ENCODE peak calls at places on chromosomes 3 and 15, in eight cellular contexts. One of them, this sample, is unnamed.

GRCh38 chr15:58748040-58748786 is 1.3 kb downstream of the ADAM10 start:
- DNase-seq in stimulated activated CD4-positive, alpha-beta T cell treated with anti-CD3 and anti-CD28 coated beads, TNF-alpha, amount 100 ng/mL, for 4 hours: no peak
- DNase-seq in astrocyte of the hippocampus: no peak
- DNase-seq in ovary: no peak
- DNase-seq in fibroblast of lung: no peak
- DNase-seq in stimulated activated CD8-positive, alpha-beta memory T cell treated with anti-CD3 and anti-CD28 coated beads, Interleukin-4, amount 100 ng/mL, for 24 hours: no peak
- DNase-seq in fibroblast of pulmonary artery: no peak
- DNase-seq in Caki2: no peak
- DNase-seq in this sample: no peak

GRCh38 chr3:189071452-189071851 is 100.3 kb upstream of the TPRG1 start:
- DNase-seq in stimulated activated CD4-positive, alpha-beta T cell treated with anti-CD3 and anti-CD28 coated beads, TNF-alpha, amount 100 ng/mL, for 4 hours: no peak
- DNase-seq in astrocyte of the hippocampus: peak
- DNase-seq in ovary: no peak
- DNase-seq in fibroblast of lung: no peak
- DNase-seq in stimulated activated CD8-positive, alpha-beta memory T cell treated with anti-CD3 and anti-CD28 coated beads, Interleukin-4, amount 100 ng/mL, for 24 hours: no peak
- DNase-seq in fibroblast of pulmonary artery: no peak
- DNase-seq in Caki2: peak
- DNase-seq in this sample: no peak

GRCh38 chr3:183275418-183275817 is 22.4 kb downstream of the B3GNT5 start:
- DNase-seq in stimulated activated CD4-positive, alpha-beta T cell treated with anti-CD3 and anti-CD28 coated beads, TNF-alpha, amount 100 ng/mL, for 4 hours: no peak
- DNase-seq in astrocyte of the hippocampus: peak
- DNase-seq in ovary: no peak
- DNase-seq in fibroblast of lung: peak
- DNase-seq in stimulated activated CD8-positive, alpha-beta memory T cell treated with anti-CD3 and anti-CD28 coated beads, Interleukin-4, amount 100 ng/mL, for 24 hours: no peak
- DNase-seq in fibroblast of pulmonary artery: peak
- DNase-seq in Caki2: peak
- DNase-seq in this sample: no peak

GRCh38 chr15:101242160-101242998 is 9.5 kb downstream of the CHSY1 start:
- DNase-seq in stimulated activated CD4-positive, alpha-beta T cell treated with anti-CD3 and anti-CD28 coated beads, TNF-alpha, amount 100 ng/mL, for 4 hours: no peak
- DNase-seq in astrocyte of the hippocampus: peak
- DNase-seq in ovary: no peak
- DNase-seq in fibroblast of lung: no peak
- DNase-seq in stimulated activated CD8-positive, alpha-beta memory T cell treated with anti-CD3 and anti-CD28 coated beads, Interleukin-4, amount 100 ng/mL, for 24 hours: peak
- DNase-seq in fibroblast of pulmonary artery: peak
- DNase-seq in Caki2: no peak
- DNase-seq in this sample: no peak

GRCh38 chr3:71581981-71582611 is 1.4 kb downstream of the FOXP1 start:
- DNase-seq in stimulated activated CD4-positive, alpha-beta T cell treated with anti-CD3 and anti-CD28 coated beads, TNF-alpha, amount 100 ng/mL, for 4 hours: peak
- DNase-seq in astrocyte of the hippocampus: peak
- DNase-seq in ovary: peak
- DNase-seq in fibroblast of lung: no peak
- DNase-seq in stimulated activated CD8-positive, alpha-beta memory T cell treated with anti-CD3 and anti-CD28 coated beads, Interleukin-4, amount 100 ng/mL, for 24 hours: peak
- DNase-seq in fibroblast of pulmonary artery: no peak
- DNase-seq in Caki2: peak
- DNase-seq in this sample: peak

GRCh38 chr15:36905908-36906307 is 194.4 kb downstream of the MEIS2 start:
- DNase-seq in stimulated activated CD4-positive, alpha-beta T cell treated with anti-CD3 and anti-CD28 coated beads, TNF-alpha, amount 100 ng/mL, for 4 hours: no peak
- DNase-seq in astrocyte of the hippocampus: peak
- DNase-seq in ovary: no peak
- DNase-seq in fibroblast of lung: no peak
- DNase-seq in stimulated activated CD8-positive, alpha-beta memory T cell treated with anti-CD3 and anti-CD28 coated beads, Interleukin-4, amount 100 ng/mL, for 24 hours: no peak
- DNase-seq in fibroblast of pulmonary artery: peak
- DNase-seq in Caki2: no peak
- DNase-seq in this sample: no peak

GRCh38 chr15:36152961-36153360 is 426.5 kb upstream of the CDIN1 start:
- DNase-seq in stimulated activated CD4-positive, alpha-beta T cell treated with anti-CD3 and anti-CD28 coated beads, TNF-alpha, amount 100 ng/mL, for 4 hours: no peak
- DNase-seq in astrocyte of the hippocampus: no peak
- DNase-seq in ovary: no peak
- DNase-seq in fibroblast of lung: no peak
- DNase-seq in stimulated activated CD8-positive, alpha-beta memory T cell treated with anti-CD3 and anti-CD28 coated beads, Interleukin-4, amount 100 ng/mL, for 24 hours: no peak
- DNase-seq in fibroblast of pulmonary artery: no peak
- DNase-seq in Caki2: no peak
- DNase-seq in this sample: no peak

GRCh38 chr15:31488437-31489204 is 162.0 kb downstream of the KLF13 start:
- DNase-seq in stimulated activated CD4-positive, alpha-beta T cell treated with anti-CD3 and anti-CD28 coated beads, TNF-alpha, amount 100 ng/mL, for 4 hours: no peak
- DNase-seq in astrocyte of the hippocampus: peak
- DNase-seq in ovary: no peak
- DNase-seq in fibroblast of lung: peak
- DNase-seq in stimulated activated CD8-positive, alpha-beta memory T cell treated with anti-CD3 and anti-CD28 coated beads, Interleukin-4, amount 100 ng/mL, for 24 hours: no peak
- DNase-seq in fibroblast of pulmonary artery: peak
- DNase-seq in Caki2: peak
- DNase-seq in this sample: no peak

GRCh38 chr3:148227534-148227933 is 470.2 kb upstream of the AGTR1 start:
- DNase-seq in stimulated activated CD4-positive, alpha-beta T cell treated with anti-CD3 and anti-CD28 coated beads, TNF-alpha, amount 100 ng/mL, for 4 hours: no peak
- DNase-seq in astrocyte of the hippocampus: peak
- DNase-seq in ovary: no peak
- DNase-seq in fibroblast of lung: peak
- DNase-seq in stimulated activated CD8-positive, alpha-beta memory T cell treated with anti-CD3 and anti-CD28 coated beads, Interleukin-4, amount 100 ng/mL, for 24 hours: no peak
- DNase-seq in fibroblast of pulmonary artery: peak
- DNase-seq in Caki2: no peak
- DNase-seq in this sample: no peak

GRCh38 chr3:146692254-146692653 is 87.1 kb upstream of the PLSCR5 start:
- DNase-seq in stimulated activated CD4-positive, alpha-beta T cell treated with anti-CD3 and anti-CD28 coated beads, TNF-alpha, amount 100 ng/mL, for 4 hours: no peak
- DNase-seq in astrocyte of the hippocampus: no peak
- DNase-seq in ovary: no peak
- DNase-seq in fibroblast of lung: no peak
- DNase-seq in stimulated activated CD8-positive, alpha-beta memory T cell treated with anti-CD3 and anti-CD28 coated beads, Interleukin-4, amount 100 ng/mL, for 24 hours: no peak
- DNase-seq in fibroblast of pulmonary artery: no peak
- DNase-seq in Caki2: no peak
- DNase-seq in this sample: no peak

GRCh38 chr3:115788921-115789470 is 165.7 kb downstream of the GAP43 start:
- DNase-seq in stimulated activated CD4-positive, alpha-beta T cell treated with anti-CD3 and anti-CD28 coated beads, TNF-alpha, amount 100 ng/mL, for 4 hours: no peak
- DNase-seq in astrocyte of the hippocampus: peak
- DNase-seq in ovary: no peak
- DNase-seq in fibroblast of lung: peak
- DNase-seq in stimulated activated CD8-positive, alpha-beta memory T cell treated with anti-CD3 and anti-CD28 coated beads, Interleukin-4, amount 100 ng/mL, for 24 hours: no peak
- DNase-seq in fibroblast of pulmonary artery: peak
- DNase-seq in Caki2: peak
- DNase-seq in this sample: no peak

GRCh38 chr3:121696190-121696589 is 35.5 kb upstream of the HCLS1 start:
- DNase-seq in stimulated activated CD4-positive, alpha-beta T cell treated with anti-CD3 and anti-CD28 coated beads, TNF-alpha, amount 100 ng/mL, for 4 hours: no peak
- DNase-seq in astrocyte of the hippocampus: no peak
- DNase-seq in ovary: no peak
- DNase-seq in fibroblast of lung: no peak
- DNase-seq in stimulated activated CD8-positive, alpha-beta memory T cell treated with anti-CD3 and anti-CD28 coated beads, Interleukin-4, amount 100 ng/mL, for 24 hours: no peak
- DNase-seq in fibroblast of pulmonary artery: no peak
- DNase-seq in Caki2: no peak
- DNase-seq in this sample: no peak

GRCh38 chr3:50270422-50270831 is 1.5 kb downstream of the SEMA3B start:
- DNase-seq in stimulated activated CD4-positive, alpha-beta T cell treated with anti-CD3 and anti-CD28 coated beads, TNF-alpha, amount 100 ng/mL, for 4 hours: no peak
- DNase-seq in astrocyte of the hippocampus: no peak
- DNase-seq in ovary: peak
- DNase-seq in fibroblast of lung: no peak
- DNase-seq in stimulated activated CD8-positive, alpha-beta memory T cell treated with anti-CD3 and anti-CD28 coated beads, Interleukin-4, amount 100 ng/mL, for 24 hours: no peak
- DNase-seq in fibroblast of pulmonary artery: no peak
- DNase-seq in Caki2: no peak
- DNase-seq in this sample: no peak

GRCh38 chr15:38461089-38461833 is 7.3 kb downstream of the FAM98B start:
- DNase-seq in stimulated activated CD4-positive, alpha-beta T cell treated with anti-CD3 and anti-CD28 coated beads, TNF-alpha, amount 100 ng/mL, for 4 hours: no peak
- DNase-seq in astrocyte of the hippocampus: peak
- DNase-seq in ovary: no peak
- DNase-seq in fibroblast of lung: peak
- DNase-seq in stimulated activated CD8-positive, alpha-beta memory T cell treated with anti-CD3 and anti-CD28 coated beads, Interleukin-4, amount 100 ng/mL, for 24 hours: no peak
- DNase-seq in fibroblast of pulmonary artery: peak
- DNase-seq in Caki2: no peak
- DNase-seq in this sample: no peak

GRCh38 chr3:138059261-138059660 is 49.3 kb downstream of the CLDN18 start:
- DNase-seq in stimulated activated CD4-positive, alpha-beta T cell treated with anti-CD3 and anti-CD28 coated beads, TNF-alpha, amount 100 ng/mL, for 4 hours: no peak
- DNase-seq in astrocyte of the hippocampus: no peak
- DNase-seq in ovary: no peak
- DNase-seq in fibroblast of lung: peak
- DNase-seq in stimulated activated CD8-positive, alpha-beta memory T cell treated with anti-CD3 and anti-CD28 coated beads, Interleukin-4, amount 100 ng/mL, for 24 hours: no peak
- DNase-seq in fibroblast of pulmonary artery: peak
- DNase-seq in Caki2: no peak
- DNase-seq in this sample: no peak

GRCh38 chr15:40594429-40594836 is 384 bp downstream of the KNL1 start:
- DNase-seq in stimulated activated CD4-positive, alpha-beta T cell treated with anti-CD3 and anti-CD28 coated beads, TNF-alpha, amount 100 ng/mL, for 4 hours: no peak
- DNase-seq in astrocyte of the hippocampus: no peak
- DNase-seq in ovary: peak
- DNase-seq in fibroblast of lung: no peak
- DNase-seq in stimulated activated CD8-positive, alpha-beta memory T cell treated with anti-CD3 and anti-CD28 coated beads, Interleukin-4, amount 100 ng/mL, for 24 hours: peak
- DNase-seq in fibroblast of pulmonary artery: peak
- DNase-seq in Caki2: no peak
- DNase-seq in this sample: no peak

GRCh38 chr3:100407977-100408532 is 6.7 kb downstream of the LNP1 start:
- DNase-seq in stimulated activated CD4-positive, alpha-beta T cell treated with anti-CD3 and anti-CD28 coated beads, TNF-alpha, amount 100 ng/mL, for 4 hours: no peak
- DNase-seq in astrocyte of the hippocampus: no peak
- DNase-seq in ovary: no peak
- DNase-seq in fibroblast of lung: no peak
- DNase-seq in stimulated activated CD8-positive, alpha-beta memory T cell treated with anti-CD3 and anti-CD28 coated beads, Interleukin-4, amount 100 ng/mL, for 24 hours: no peak
- DNase-seq in fibroblast of pulmonary artery: no peak
- DNase-seq in Caki2: no peak
- DNase-seq in this sample: no peak

GRCh38 chr3:100209948-100210776 is 50.6 kb upstream of the TBC1D23 start:
- DNase-seq in stimulated activated CD4-positive, alpha-beta T cell treated with anti-CD3 and anti-CD28 coated beads, TNF-alpha, amount 100 ng/mL, for 4 hours: no peak
- DNase-seq in astrocyte of the hippocampus: peak
- DNase-seq in ovary: no peak
- DNase-seq in fibroblast of lung: peak
- DNase-seq in stimulated activated CD8-positive, alpha-beta memory T cell treated with anti-CD3 and anti-CD28 coated beads, Interleukin-4, amount 100 ng/mL, for 24 hours: no peak
- DNase-seq in fibroblast of pulmonary artery: peak
- DNase-seq in Caki2: no peak
- DNase-seq in this sample: no peak

GRCh38 chr3:159458010-159458409 is 530.6 kb upstream of the IL12A start:
- DNase-seq in stimulated activated CD4-positive, alpha-beta T cell treated with anti-CD3 and anti-CD28 coated beads, TNF-alpha, amount 100 ng/mL, for 4 hours: no peak
- DNase-seq in astrocyte of the hippocampus: peak
- DNase-seq in ovary: no peak
- DNase-seq in fibroblast of lung: peak
- DNase-seq in stimulated activated CD8-positive, alpha-beta memory T cell treated with anti-CD3 and anti-CD28 coated beads, Interleukin-4, amount 100 ng/mL, for 24 hours: no peak
- DNase-seq in fibroblast of pulmonary artery: peak
- DNase-seq in Caki2: peak
- DNase-seq in this sample: no peak

GRCh38 chr3:21795152-21795837 is 44.3 kb upstream of the ZNF385D start:
- DNase-seq in stimulated activated CD4-positive, alpha-beta T cell treated with anti-CD3 and anti-CD28 coated beads, TNF-alpha, amount 100 ng/mL, for 4 hours: no peak
- DNase-seq in astrocyte of the hippocampus: no peak
- DNase-seq in ovary: no peak
- DNase-seq in fibroblast of lung: no peak
- DNase-seq in stimulated activated CD8-positive, alpha-beta memory T cell treated with anti-CD3 and anti-CD28 coated beads, Interleukin-4, amount 100 ng/mL, for 24 hours: no peak
- DNase-seq in fibroblast of pulmonary artery: no peak
- DNase-seq in Caki2: no peak
- DNase-seq in this sample: no peak

GRCh38 chr3:72413228-72413627 is 435.0 kb downstream of the SHQ1 start:
- DNase-seq in stimulated activated CD4-positive, alpha-beta T cell treated with anti-CD3 and anti-CD28 coated beads, TNF-alpha, amount 100 ng/mL, for 4 hours: no peak
- DNase-seq in astrocyte of the hippocampus: peak
- DNase-seq in ovary: no peak
- DNase-seq in fibroblast of lung: peak
- DNase-seq in stimulated activated CD8-positive, alpha-beta memory T cell treated with anti-CD3 and anti-CD28 coated beads, Interleukin-4, amount 100 ng/mL, for 24 hours: no peak
- DNase-seq in fibroblast of pulmonary artery: peak
- DNase-seq in Caki2: no peak
- DNase-seq in this sample: no peak

GRCh38 chr3:159763466-159764210 is 225.0 kb upstream of the IL12A start:
- DNase-seq in stimulated activated CD4-positive, alpha-beta T cell treated with anti-CD3 and anti-CD28 coated beads, TNF-alpha, amount 100 ng/mL, for 4 hours: no peak
- DNase-seq in astrocyte of the hippocampus: peak
- DNase-seq in ovary: peak
- DNase-seq in fibroblast of lung: peak
- DNase-seq in stimulated activated CD8-positive, alpha-beta memory T cell treated with anti-CD3 and anti-CD28 coated beads, Interleukin-4, amount 100 ng/mL, for 24 hours: no peak
- DNase-seq in fibroblast of pulmonary artery: peak
- DNase-seq in Caki2: peak
- DNase-seq in this sample: no peak

GRCh38 chr15:77069521-77070121 is 1.3 kb downstream of the TSPAN3 start:
- DNase-seq in stimulated activated CD4-positive, alpha-beta T cell treated with anti-CD3 and anti-CD28 coated beads, TNF-alpha, amount 100 ng/mL, for 4 hours: no peak
- DNase-seq in astrocyte of the hippocampus: peak
- DNase-seq in ovary: peak
- DNase-seq in fibroblast of lung: no peak
- DNase-seq in stimulated activated CD8-positive, alpha-beta memory T cell treated with anti-CD3 and anti-CD28 coated beads, Interleukin-4, amount 100 ng/mL, for 24 hours: no peak
- DNase-seq in fibroblast of pulmonary artery: no peak
- DNase-seq in Caki2: peak
- DNase-seq in this sample: no peak

GRCh38 chr3:50237133-50237651 is 1.2 kb downstream of the GNAI2 start:
- DNase-seq in stimulated activated CD4-positive, alpha-beta T cell treated with anti-CD3 and anti-CD28 coated beads, TNF-alpha, amount 100 ng/mL, for 4 hours: no peak
- DNase-seq in astrocyte of the hippocampus: peak
- DNase-seq in ovary: no peak
- DNase-seq in fibroblast of lung: peak
- DNase-seq in stimulated activated CD8-positive, alpha-beta memory T cell treated with anti-CD3 and anti-CD28 coated beads, Interleukin-4, amount 100 ng/mL, for 24 hours: no peak
- DNase-seq in fibroblast of pulmonary artery: peak
- DNase-seq in Caki2: no peak
- DNase-seq in this sample: no peak

GRCh38 chr3:3631114-3631513 is 168.1 kb upstream of the LRRN1 start:
- DNase-seq in stimulated activated CD4-positive, alpha-beta T cell treated with anti-CD3 and anti-CD28 coated beads, TNF-alpha, amount 100 ng/mL, for 4 hours: no peak
- DNase-seq in astrocyte of the hippocampus: peak
- DNase-seq in ovary: no peak
- DNase-seq in fibroblast of lung: no peak
- DNase-seq in stimulated activated CD8-positive, alpha-beta memory T cell treated with anti-CD3 and anti-CD28 coated beads, Interleukin-4, amount 100 ng/mL, for 24 hours: no peak
- DNase-seq in fibroblast of pulmonary artery: peak
- DNase-seq in Caki2: no peak
- DNase-seq in this sample: no peak

GRCh38 chr3:83890763-83891135 is 1068.0 kb upstream of the CADM2 start:
- DNase-seq in stimulated activated CD4-positive, alpha-beta T cell treated with anti-CD3 and anti-CD28 coated beads, TNF-alpha, amount 100 ng/mL, for 4 hours: no peak
- DNase-seq in astrocyte of the hippocampus: peak
- DNase-seq in ovary: no peak
- DNase-seq in fibroblast of lung: peak
- DNase-seq in stimulated activated CD8-positive, alpha-beta memory T cell treated with anti-CD3 and anti-CD28 coated beads, Interleukin-4, amount 100 ng/mL, for 24 hours: no peak
- DNase-seq in fibroblast of pulmonary artery: no peak
- DNase-seq in Caki2: no peak
- DNase-seq in this sample: no peak

GRCh38 chr3:178705925-178706324 is 169.7 kb downstream of the KCNMB2 start:
- DNase-seq in stimulated activated CD4-positive, alpha-beta T cell treated with anti-CD3 and anti-CD28 coated beads, TNF-alpha, amount 100 ng/mL, for 4 hours: no peak
- DNase-seq in astrocyte of the hippocampus: peak
- DNase-seq in ovary: no peak
- DNase-seq in fibroblast of lung: peak
- DNase-seq in stimulated activated CD8-positive, alpha-beta memory T cell treated with anti-CD3 and anti-CD28 coated beads, Interleukin-4, amount 100 ng/mL, for 24 hours: no peak
- DNase-seq in fibroblast of pulmonary artery: no peak
- DNase-seq in Caki2: no peak
- DNase-seq in this sample: no peak

GRCh38 chr3:134378384-134378783 is 4.1 kb upstream of the AMOTL2 start:
- DNase-seq in stimulated activated CD4-positive, alpha-beta T cell treated with anti-CD3 and anti-CD28 coated beads, TNF-alpha, amount 100 ng/mL, for 4 hours: no peak
- DNase-seq in astrocyte of the hippocampus: peak
- DNase-seq in ovary: no peak
- DNase-seq in fibroblast of lung: peak
- DNase-seq in stimulated activated CD8-positive, alpha-beta memory T cell treated with anti-CD3 and anti-CD28 coated beads, Interleukin-4, amount 100 ng/mL, for 24 hours: no peak
- DNase-seq in fibroblast of pulmonary artery: peak
- DNase-seq in Caki2: no peak
- DNase-seq in this sample: peak

GRCh38 chr15:37016287-37016686 is 84.1 kb downstream of the MEIS2 start:
- DNase-seq in stimulated activated CD4-positive, alpha-beta T cell treated with anti-CD3 and anti-CD28 coated beads, TNF-alpha, amount 100 ng/mL, for 4 hours: no peak
- DNase-seq in astrocyte of the hippocampus: peak
- DNase-seq in ovary: peak
- DNase-seq in fibroblast of lung: peak
- DNase-seq in stimulated activated CD8-positive, alpha-beta memory T cell treated with anti-CD3 and anti-CD28 coated beads, Interleukin-4, amount 100 ng/mL, for 24 hours: no peak
- DNase-seq in fibroblast of pulmonary artery: peak
- DNase-seq in Caki2: no peak
- DNase-seq in this sample: no peak

GRCh38 chr3:8110966-8111798 is 390.4 kb upstream of the LMCD1 start:
- DNase-seq in stimulated activated CD4-positive, alpha-beta T cell treated with anti-CD3 and anti-CD28 coated beads, TNF-alpha, amount 100 ng/mL, for 4 hours: peak
- DNase-seq in astrocyte of the hippocampus: peak
- DNase-seq in ovary: peak
- DNase-seq in fibroblast of lung: peak
- DNase-seq in stimulated activated CD8-positive, alpha-beta memory T cell treated with anti-CD3 and anti-CD28 coated beads, Interleukin-4, amount 100 ng/mL, for 24 hours: peak
- DNase-seq in fibroblast of pulmonary artery: peak
- DNase-seq in Caki2: peak
- DNase-seq in this sample: no peak

GRCh38 chr15:48416301-48416700 is 85.1 kb downstream of the DUT start:
- DNase-seq in stimulated activated CD4-positive, alpha-beta T cell treated with anti-CD3 and anti-CD28 coated beads, TNF-alpha, amount 100 ng/mL, for 4 hours: no peak
- DNase-seq in astrocyte of the hippocampus: peak
- DNase-seq in ovary: no peak
- DNase-seq in fibroblast of lung: no peak
- DNase-seq in stimulated activated CD8-positive, alpha-beta memory T cell treated with anti-CD3 and anti-CD28 coated beads, Interleukin-4, amount 100 ng/mL, for 24 hours: no peak
- DNase-seq in fibroblast of pulmonary artery: no peak
- DNase-seq in Caki2: no peak
- DNase-seq in this sample: no peak

GRCh38 chr3:122784436-122784835 is 9.2 kb downstream of the HSPBAP1 start:
- DNase-seq in stimulated activated CD4-positive, alpha-beta T cell treated with anti-CD3 and anti-CD28 coated beads, TNF-alpha, amount 100 ng/mL, for 4 hours: no peak
- DNase-seq in astrocyte of the hippocampus: no peak
- DNase-seq in ovary: no peak
- DNase-seq in fibroblast of lung: peak
- DNase-seq in stimulated activated CD8-positive, alpha-beta memory T cell treated with anti-CD3 and anti-CD28 coated beads, Interleukin-4, amount 100 ng/mL, for 24 hours: no peak
- DNase-seq in fibroblast of pulmonary artery: peak
- DNase-seq in Caki2: no peak
- DNase-seq in this sample: no peak

GRCh38 chr15:68991723-68992122 is 22.8 kb upstream of the NOX5 start:
- DNase-seq in stimulated activated CD4-positive, alpha-beta T cell treated with anti-CD3 and anti-CD28 coated beads, TNF-alpha, amount 100 ng/mL, for 4 hours: no peak
- DNase-seq in astrocyte of the hippocampus: peak
- DNase-seq in ovary: no peak
- DNase-seq in fibroblast of lung: peak
- DNase-seq in stimulated activated CD8-positive, alpha-beta memory T cell treated with anti-CD3 and anti-CD28 coated beads, Interleukin-4, amount 100 ng/mL, for 24 hours: no peak
- DNase-seq in fibroblast of pulmonary artery: peak
- DNase-seq in Caki2: no peak
- DNase-seq in this sample: no peak

GRCh38 chr3:118932822-118933558 is 101.7 kb downstream of the IGSF11 start:
- DNase-seq in stimulated activated CD4-positive, alpha-beta T cell treated with anti-CD3 and anti-CD28 coated beads, TNF-alpha, amount 100 ng/mL, for 4 hours: no peak
- DNase-seq in astrocyte of the hippocampus: no peak
- DNase-seq in ovary: peak
- DNase-seq in fibroblast of lung: no peak
- DNase-seq in stimulated activated CD8-positive, alpha-beta memory T cell treated with anti-CD3 and anti-CD28 coated beads, Interleukin-4, amount 100 ng/mL, for 24 hours: no peak
- DNase-seq in fibroblast of pulmonary artery: no peak
- DNase-seq in Caki2: no peak
- DNase-seq in this sample: no peak